ENCODE peak calls at places on chromosomes 12 and 14, in five cellular contexts. G, M, T, I and R are unnamed samples. For H3K79me2, the result is how much of the 10 kb centered on the place peaks cover.

GRCh38 chr12:130161261-130162231 is 718 bp upstream of the FZD10 start:
- DNase-seq in G (peak), M (peak), T (no peak), I (no peak), R (no peak)

GRCh38 chr12:53977596-53978464 is 3.1 kb upstream of the HOTAIR start:
- DNase-seq in G (no peak), M (no peak), T (no peak), I (peak), R (peak)

GRCh38 chr14:105087308-105087962 is 22.2 kb upstream of the GPR132 start:
- DNase-seq in G (peak), M (peak), T (no peak), I (peak), R (no peak)

GRCh38 chr14:74649167-74649566 is 37.1 kb upstream of the LTBP2 start:
- DNase-seq in G (no peak), M (no peak), T (peak), I (no peak), R (no peak)

GRCh38 chr14:93161411-93161940 is 23.2 kb downstream of the MOAP1 start:
- DNase-seq in G (no peak), M (no peak), T (no peak), I (no peak), R (no peak)

GRCh38 chr12:51028811-51029146 is 2.6 kb upstream of the SLC11A2 start:
- DNase-seq in G (no peak), M (peak), T (no peak), I (peak), R (no peak)

GRCh38 chr14:25622752-25623151 is 572.8 kb upstream of the STXBP6 start:
- DNase-seq in G (no peak), M (no peak), T (no peak), I (no peak), R (no peak)

GRCh38 chr12:81257952-81258551 is 180.2 kb downstream of the ACSS3 start:
- DNase-seq in G (peak), M (peak), T (no peak), I (peak), R (peak)

GRCh38 chr14:75522224-75522764 is at the start of gene BATF:
- DNase-seq in G (no peak), M (no peak), T (no peak), I (no peak), R (peak)

GRCh38 chr14:50521912-50522341 is 10.4 kb downstream of the MAP4K5 start:
- DNase-seq in G (peak), M (no peak), T (no peak), I (peak), R (no peak)

GRCh38 chr12:50542448-50542847 is 37.7 kb downstream of the DIP2B start:
- DNase-seq in G (no peak), M (peak), T (no peak), I (peak), R (no peak)

GRCh38 chr12:74365178-74365964 is 172.3 kb upstream of the ATXN7L3B start:
- DNase-seq in G (peak), M (peak), T (peak), I (peak), R (peak)

GRCh38 chr12:45762185-45763110 is 32.9 kb downstream of the ARID2 start:
- DNase-seq in G (peak), M (peak), T (peak), I (peak), R (peak)

GRCh38 chr12:110741795-110742717 is 635 bp downstream of the PPP1CC start:
- DNase-seq in G (peak), M (peak), T (peak), I (peak), R (peak)

GRCh38 chr12:11839093-11839641 is 189.7 kb downstream of the ETV6 start:
- DNase-seq in G (peak), M (peak), T (peak), I (peak), R (no peak)

GRCh38 chr12:49954863-49955830 is 4.6 kb downstream of the AQP2 start:
- DNase-seq in G (no peak), M (peak), T (no peak), I (no peak), R (no peak)

GRCh38 chr12:124241776-124242528 is 52.9 kb upstream of the RFLNA start:
- DNase-seq in G (no peak), M (no peak), T (no peak), I (no peak), R (no peak)

GRCh38 chr12:6352198-6353173 is 10.6 kb upstream of the TNFRSF1A start:
- DNase-seq in G (no peak), M (no peak), T (no peak), I (no peak), R (peak)

GRCh38 chr12:52358575-52359350 is 8.5 kb downstream of the KRT85 start:
- DNase-seq in G (no peak), M (no peak), T (no peak), I (peak), R (peak)

GRCh38 chr14:92323031-92323915 is at the start of gene SLC24A4:
- DNase-seq in G (no peak), M (peak), T (no peak), I (no peak), R (no peak)

GRCh38 chr12:16606201-16606849 is 363 bp upstream of the LMO3 start:
- DNase-seq in G (peak), M (peak), T (no peak), I (peak), R (peak)

GRCh38 chr14:58637040-58637390 is 747 bp upstream of the DACT1 start:
- DNase-seq in G (peak), M (peak), T (no peak), I (peak), R (no peak)

GRCh38 chr14:105221598-105222178 is 26.6 kb upstream of the BTBD6 start:
- DNase-seq in G (no peak), M (no peak), T (no peak), I (no peak), R (no peak)

GRCh38 chr14:67694791-67695393 is 672 bp downstream of the RDH11 start:
- DNase-seq in G (peak), M (peak), T (peak), I (peak), R (peak)

GRCh38 chr12:92553389-92553788 is 149.4 kb upstream of the PLEKHG7 start:
- DNase-seq in G (no peak), M (no peak), T (no peak), I (no peak), R (no peak)

GRCh38 chr14:76117789-76118188 is 33.9 kb upstream of the GPATCH2L start:
- DNase-seq in G (no peak), M (no peak), T (no peak), I (no peak), R (no peak)

GRCh38 chr14:100825691-100826331 is at the start of gene MEG3:
- DNase-seq in G (peak), M (peak), T (no peak), I (no peak), R (no peak)

GRCh38 chr12:11758087-11758837 is 108.8 kb downstream of the ETV6 start:
- DNase-seq in G (no peak), M (no peak), T (no peak), I (no peak), R (no peak)

GRCh38 chr12:27922591-27923139 is 49.9 kb downstream of the PTHLH start:
- DNase-seq in G (peak), M (peak), T (no peak), I (peak), R (no peak)

GRCh38 chr12:105107176-105107496 is 395 bp upstream of the WASHC4 start:
- DNase-seq in G (peak), M (peak), T (peak), I (no peak), R (no peak)

GRCh38 chr12:129257526-129257925 is 404.2 kb downstream of the GLT1D1 start:
- DNase-seq in G (no peak), M (no peak), T (no peak), I (no peak), R (no peak)

GRCh38 chr14:81415781-81416180 is 15.7 kb upstream of the STON2 start:
- DNase-seq in G (no peak), M (no peak), T (no peak), I (no peak), R (no peak)

GRCh38 chr12:124684496-124684895 is 117.1 kb upstream of the NCOR2 start:
- DNase-seq in G (no peak), M (peak), T (no peak), I (peak), R (no peak)

GRCh38 chr12:2306012-2306411 is 253.2 kb downstream of the CACNA1C start:
- DNase-seq in G (no peak), M (no peak), T (no peak), I (no peak), R (peak)

GRCh38 chr12:517538-517937 is 57.8 kb downstream of the B4GALNT3 start:
- DNase-seq in G (no peak), M (peak), T (no peak), I (no peak), R (no peak)

GRCh38 chr14:95078841-95079240 is 78.5 kb downstream of the DICER1 start:
- DNase-seq in G (no peak), M (no peak), T (no peak), I (no peak), R (no peak)

GRCh38 chr14:77610553-77610952 is 5.9 kb downstream of the SPTLC2 start:
- DNase-seq in G (no peak), M (no peak), T (no peak), I (no peak), R (no peak)
- H3K79me2 ChIP-seq in G (half or more), M (half or more), T (half or more), I (half or more), R (half or more)

GRCh38 chr12:96720363-96720705 is 186.7 kb upstream of the NEDD1 start:
- DNase-seq in G (no peak), M (peak), T (no peak), I (peak), R (peak)
- H3K27ac ChIP-seq in G (peak), M (peak), T (no peak), I (peak), R (no peak)

DNA sequence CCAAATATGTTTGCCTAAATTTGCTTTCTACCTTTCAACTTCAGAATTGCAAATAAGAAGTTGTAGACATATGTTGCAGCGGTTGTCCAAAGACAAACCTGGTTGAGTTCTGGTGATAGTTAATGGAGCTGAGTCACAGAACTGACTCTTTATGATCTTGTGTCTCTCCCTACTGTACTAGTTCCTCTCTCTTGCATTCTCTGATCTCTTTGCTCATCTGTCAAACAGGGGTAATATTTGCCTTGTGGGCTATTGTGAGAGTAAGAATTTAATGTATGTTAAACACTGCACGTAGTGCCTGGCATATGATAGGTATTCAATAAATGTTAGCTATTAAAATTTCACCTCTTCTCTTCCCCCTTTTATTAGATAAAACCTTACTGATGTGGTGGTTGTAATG is 283.5 kb upstream of the RGS6 start:
- DNase-seq in G (no peak), M (no peak), T (no peak), I (peak), R (no peak)
- H3K79me2 ChIP-seq in G (under half), M (under half), T (under half), I (under half), R (under half)

GRCh38 chr12:33588082-33588712 is 148.6 kb upstream of the SYT10 start:
- DNase-seq in G (no peak), M (peak), T (peak), I (peak), R (no peak)
- H3K27ac ChIP-seq in G (no peak), M (no peak), T (peak), I (peak), R (no peak)

DNA sequence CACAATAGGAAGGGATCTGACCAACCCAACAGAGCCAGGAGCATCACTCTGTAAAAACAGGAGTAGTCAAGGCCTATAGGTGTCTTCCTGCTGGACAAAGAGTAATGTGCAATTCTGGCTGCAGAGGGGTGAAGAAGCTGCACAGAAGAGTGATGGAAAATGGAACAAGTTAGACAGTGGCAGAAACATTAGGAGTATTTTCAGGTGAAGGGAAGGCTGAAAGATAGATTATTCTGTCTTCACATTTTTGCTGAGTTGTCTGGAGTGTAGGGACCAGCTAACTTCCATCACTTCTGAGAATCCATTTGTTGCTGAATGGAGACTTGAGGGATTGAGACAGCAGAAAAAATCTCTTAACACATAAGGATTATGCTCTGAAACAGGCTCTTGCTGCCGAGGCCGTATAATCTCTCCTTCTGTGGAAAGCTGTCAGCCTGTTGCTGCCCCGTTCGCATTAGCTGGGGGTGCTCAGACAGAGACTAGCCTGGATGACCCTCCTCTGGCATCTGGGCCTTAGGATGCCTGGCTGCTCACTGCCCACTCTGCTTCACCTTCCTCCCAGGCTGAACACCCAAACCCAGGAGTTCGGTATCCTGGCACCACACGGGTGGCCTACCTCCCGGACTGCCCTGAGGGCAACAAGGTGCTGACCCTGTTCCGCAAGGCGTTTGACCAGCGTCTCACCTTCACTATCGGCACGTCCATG is 3.1 kb upstream of the ARHGEF25 start:
- DNase-seq in G (no peak), M (no peak), T (no peak), I (no peak), R (no peak)
- H3K79me2 ChIP-seq in G (under half), M (under half), T (under half), I (under half), R (under half)